ENCODE peak calls at places on chromosomes 3 and 15, in six cellular contexts. One of them, this sample, is unnamed. For H3K4me1, the result is how much of the 10 kb centered on the place peaks cover.

GRCh38 chr3:72237679-72238320 is 452.9 kb upstream of the PROK2 start:
- DNase-seq in heart right ventricle: no peak
- DNase-seq in GM23338: no peak
- DNase-seq in endodermal cell: peak
- DNase-seq in GM23248: peak
- DNase-seq in tibial nerve: no peak
- DNase-seq in this sample: no peak

GRCh38 chr15:37880835-37881153 is 53.6 kb upstream of the TMCO5A start:
- DNase-seq in heart right ventricle: no peak
- DNase-seq in GM23338: no peak
- DNase-seq in endodermal cell: no peak
- DNase-seq in GM23248: no peak
- DNase-seq in tibial nerve: no peak
- DNase-seq in this sample: no peak

GRCh38 chr3:190130700-190131099 is 10.0 kb upstream of the P3H2 start:
- DNase-seq in heart right ventricle: no peak
- DNase-seq in GM23338: no peak
- DNase-seq in endodermal cell: no peak
- DNase-seq in GM23248: peak
- DNase-seq in tibial nerve: no peak
- DNase-seq in this sample: no peak

GRCh38 chr3:141561426-141562034 is 74.7 kb downstream of the RASA2 start:
- DNase-seq in heart right ventricle: no peak
- DNase-seq in GM23338: peak
- DNase-seq in endodermal cell: peak
- DNase-seq in GM23248: peak
- DNase-seq in tibial nerve: no peak
- DNase-seq in this sample: no peak

GRCh38 chr3:132803889-132804288 is 81.7 kb upstream of the NPHP3 start:
- DNase-seq in heart right ventricle: no peak
- DNase-seq in GM23338: peak
- DNase-seq in endodermal cell: peak
- DNase-seq in GM23248: no peak
- DNase-seq in tibial nerve: no peak
- DNase-seq in this sample: no peak

GRCh38 chr3:102415553-102415952 is 19.3 kb upstream of the ZPLD1 start:
- DNase-seq in heart right ventricle: no peak
- DNase-seq in GM23338: no peak
- DNase-seq in endodermal cell: no peak
- DNase-seq in GM23248: peak
- DNase-seq in tibial nerve: no peak
- DNase-seq in this sample: no peak

GRCh38 chr3:8945890-8946590 is 17.2 kb downstream of the RAD18 start:
- DNase-seq in heart right ventricle: no peak
- DNase-seq in GM23338: no peak
- DNase-seq in endodermal cell: no peak
- DNase-seq in GM23248: no peak
- DNase-seq in tibial nerve: no peak
- DNase-seq in this sample: no peak

GRCh38 chr15:51888593-51889195 is 59.2 kb downstream of the TMOD3 start:
- DNase-seq in heart right ventricle: no peak
- DNase-seq in GM23338: peak
- DNase-seq in endodermal cell: no peak
- DNase-seq in GM23248: peak
- DNase-seq in tibial nerve: no peak
- DNase-seq in this sample: no peak

GRCh38 chr15:95944193-95944592 is 386.3 kb upstream of the NR2F2 start:
- DNase-seq in heart right ventricle: no peak
- DNase-seq in GM23338: no peak
- DNase-seq in endodermal cell: no peak
- DNase-seq in GM23248: no peak
- DNase-seq in tibial nerve: no peak
- DNase-seq in this sample: no peak

GRCh38 chr3:42264399-42265058 is 1.5 kb downstream of the CCK start:
- DNase-seq in heart right ventricle: no peak
- DNase-seq in GM23338: peak
- DNase-seq in endodermal cell: peak
- DNase-seq in GM23248: peak
- DNase-seq in tibial nerve: no peak
- DNase-seq in this sample: peak

GRCh38 chr3:30437172-30437571 is 169.2 kb upstream of the TGFBR2 start:
- DNase-seq in heart right ventricle: no peak
- DNase-seq in GM23338: peak
- DNase-seq in endodermal cell: peak
- DNase-seq in GM23248: peak
- DNase-seq in tibial nerve: peak
- DNase-seq in this sample: no peak

GRCh38 chr3:102544741-102545140 is 109.9 kb downstream of the ZPLD1 start:
- DNase-seq in heart right ventricle: no peak
- DNase-seq in GM23338: no peak
- DNase-seq in endodermal cell: no peak
- DNase-seq in GM23248: no peak
- DNase-seq in tibial nerve: no peak
- DNase-seq in this sample: no peak

GRCh38 chr15:85623648-85624047 is 171.1 kb downstream of the KLHL25 start:
- DNase-seq in heart right ventricle: no peak
- DNase-seq in GM23338: no peak
- DNase-seq in endodermal cell: no peak
- DNase-seq in GM23248: peak
- DNase-seq in tibial nerve: no peak
- DNase-seq in this sample: no peak
- H3K4me1 ChIP-seq in heart right ventricle: half or more
- H3K4me1 ChIP-seq in GM23338: under half
- H3K4me1 ChIP-seq in endodermal cell: under half
- H3K4me1 ChIP-seq in GM23248: half or more
- H3K4me1 ChIP-seq in tibial nerve: under half
- H3K4me1 ChIP-seq in this sample: half or more

GRCh38 chr3:171948674-171949073 is 90.7 kb upstream of the FNDC3B start:
- DNase-seq in heart right ventricle: no peak
- DNase-seq in GM23338: no peak
- DNase-seq in endodermal cell: no peak
- DNase-seq in GM23248: peak
- DNase-seq in tibial nerve: no peak
- DNase-seq in this sample: no peak
- H3K4me1 ChIP-seq in heart right ventricle: under half
- H3K4me1 ChIP-seq in GM23338: under half
- H3K4me1 ChIP-seq in endodermal cell: under half
- H3K4me1 ChIP-seq in GM23248: under half
- H3K4me1 ChIP-seq in tibial nerve: under half
- H3K4me1 ChIP-seq in this sample: under half

GRCh38 chr15:69754313-69754712 is 301.7 kb downstream of the RPLP1 start:
- DNase-seq in heart right ventricle: no peak
- DNase-seq in GM23338: no peak
- DNase-seq in endodermal cell: no peak
- DNase-seq in GM23248: no peak
- DNase-seq in tibial nerve: no peak
- DNase-seq in this sample: no peak
- H3K4me1 ChIP-seq in heart right ventricle: under half
- H3K4me1 ChIP-seq in GM23338: under half
- H3K4me1 ChIP-seq in endodermal cell: under half
- H3K4me1 ChIP-seq in GM23248: under half
- H3K4me1 ChIP-seq in tibial nerve: under half
- H3K4me1 ChIP-seq in this sample: under half

DNA sequence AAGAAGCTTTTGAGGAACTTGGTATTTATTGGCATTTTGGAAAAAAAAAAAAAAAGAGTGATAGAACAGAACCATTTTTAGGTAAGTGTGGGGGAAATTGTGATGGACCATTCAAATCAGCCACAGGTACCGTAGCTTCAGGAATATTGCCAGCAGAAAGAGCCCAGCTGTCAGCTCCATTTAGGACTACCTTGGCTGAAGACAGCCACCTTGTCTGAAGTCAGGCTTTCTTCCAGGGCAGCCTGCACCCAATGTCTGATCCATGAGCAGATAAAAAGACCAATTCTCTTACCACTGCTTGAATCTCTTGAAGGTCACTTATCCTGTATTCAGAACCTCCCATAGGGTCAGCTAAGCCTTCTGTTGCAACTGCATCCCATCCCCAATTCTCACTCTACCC is 37.6 kb downstream of the SLCO3A1 start:
- DNase-seq in heart right ventricle: no peak
- DNase-seq in GM23338: no peak
- DNase-seq in endodermal cell: no peak
- DNase-seq in GM23248: no peak
- DNase-seq in tibial nerve: no peak
- DNase-seq in this sample: no peak
- H3K4me1 ChIP-seq in heart right ventricle: half or more
- H3K4me1 ChIP-seq in GM23338: under half
- H3K4me1 ChIP-seq in endodermal cell: under half
- H3K4me1 ChIP-seq in GM23248: under half
- H3K4me1 ChIP-seq in tibial nerve: under half
- H3K4me1 ChIP-seq in this sample: half or more

GRCh38 chr15:35208353-35208752 is 123.3 kb upstream of the NANOGP8 start:
- DNase-seq in heart right ventricle: no peak
- DNase-seq in GM23338: peak
- DNase-seq in endodermal cell: no peak
- DNase-seq in GM23248: no peak
- DNase-seq in tibial nerve: no peak
- DNase-seq in this sample: no peak

GRCh38 chr15:35206060-35206675 is 121.1 kb upstream of the NANOGP8 start:
- DNase-seq in heart right ventricle: no peak
- DNase-seq in GM23338: peak
- DNase-seq in endodermal cell: no peak
- DNase-seq in GM23248: no peak
- DNase-seq in tibial nerve: no peak
- DNase-seq in this sample: no peak

GRCh38 chr15:35211240-35211952 is 126.3 kb upstream of the NANOGP8 start:
- DNase-seq in heart right ventricle: no peak
- DNase-seq in GM23338: no peak
- DNase-seq in endodermal cell: no peak
- DNase-seq in GM23248: no peak
- DNase-seq in tibial nerve: no peak
- DNase-seq in this sample: no peak

GRCh38 chr15:35210370-35210769 is 125.3 kb upstream of the NANOGP8 start:
- DNase-seq in heart right ventricle: no peak
- DNase-seq in GM23338: no peak
- DNase-seq in endodermal cell: no peak
- DNase-seq in GM23248: no peak
- DNase-seq in tibial nerve: no peak
- DNase-seq in this sample: no peak

GRCh38 chr15:35209838-35210237 is 124.7 kb upstream of the NANOGP8 start:
- DNase-seq in heart right ventricle: no peak
- DNase-seq in GM23338: no peak
- DNase-seq in endodermal cell: no peak
- DNase-seq in GM23248: no peak
- DNase-seq in tibial nerve: no peak
- DNase-seq in this sample: no peak
- H3K4me1 ChIP-seq in heart right ventricle: under half
- H3K4me1 ChIP-seq in GM23338: under half
- H3K4me1 ChIP-seq in endodermal cell: under half
- H3K4me1 ChIP-seq in GM23248: under half
- H3K4me1 ChIP-seq in tibial nerve: under half
- H3K4me1 ChIP-seq in this sample: under half

GRCh38 chr3:2656806-2657205 is 453.4 kb downstream of the IL5RA start:
- DNase-seq in heart right ventricle: no peak
- DNase-seq in GM23338: no peak
- DNase-seq in endodermal cell: no peak
- DNase-seq in GM23248: no peak
- DNase-seq in tibial nerve: no peak
- DNase-seq in this sample: no peak
- H3K4me1 ChIP-seq in heart right ventricle: under half
- H3K4me1 ChIP-seq in GM23338: under half
- H3K4me1 ChIP-seq in endodermal cell: under half
- H3K4me1 ChIP-seq in GM23248: under half
- H3K4me1 ChIP-seq in tibial nerve: under half
- H3K4me1 ChIP-seq in this sample: under half

DNA sequence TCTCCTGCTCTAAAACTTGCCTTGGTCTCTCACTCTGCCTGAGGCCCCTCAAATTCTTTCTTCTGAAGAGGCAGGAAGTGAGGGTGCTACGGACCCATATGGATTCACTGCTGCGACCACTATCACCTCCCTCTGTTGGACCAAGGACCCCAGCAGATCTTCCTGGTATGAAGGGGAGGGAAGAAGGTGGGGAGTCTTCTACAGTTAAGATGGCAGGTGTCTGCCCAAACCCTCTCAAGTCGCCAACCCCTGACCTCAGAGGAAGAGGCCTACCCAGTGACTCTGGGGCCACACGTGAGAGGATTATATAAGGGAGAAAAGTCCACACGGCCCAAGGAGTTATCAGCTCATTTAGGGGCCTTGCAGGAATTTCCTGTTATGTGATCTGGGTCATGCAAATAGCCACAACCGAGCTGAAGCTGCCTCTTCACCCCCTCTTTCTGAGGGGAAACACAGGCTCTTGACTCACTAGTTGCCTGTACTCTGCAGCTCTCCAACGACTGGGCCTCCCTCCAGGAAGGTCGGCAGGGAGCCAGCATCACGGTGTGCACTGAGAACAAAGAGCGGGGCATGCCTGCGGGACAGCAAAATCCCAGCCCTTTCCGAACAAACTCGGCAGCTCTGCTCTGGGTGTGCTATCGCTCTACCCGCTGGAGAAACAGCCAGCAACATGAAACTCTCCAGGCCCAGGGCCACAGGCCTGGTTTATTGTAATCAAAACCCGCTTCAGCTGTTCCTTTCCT is 116.0 kb downstream of the XXYLT1 start:
- DNase-seq in heart right ventricle: peak
- DNase-seq in GM23338: peak
- DNase-seq in endodermal cell: peak
- DNase-seq in GM23248: peak
- DNase-seq in tibial nerve: peak
- DNase-seq in this sample: peak
- H3K4me1 ChIP-seq in heart right ventricle: half or more
- H3K4me1 ChIP-seq in GM23338: half or more
- H3K4me1 ChIP-seq in endodermal cell: under half
- H3K4me1 ChIP-seq in GM23248: under half
- H3K4me1 ChIP-seq in tibial nerve: under half
- H3K4me1 ChIP-seq in this sample: half or more

GRCh38 chr15:49084285-49084570 is 38.0 kb upstream of the SECISBP2L start:
- DNase-seq in heart right ventricle: no peak
- DNase-seq in GM23338: no peak
- DNase-seq in endodermal cell: no peak
- DNase-seq in GM23248: no peak
- DNase-seq in tibial nerve: no peak
- DNase-seq in this sample: no peak
- H3K4me1 ChIP-seq in heart right ventricle: under half
- H3K4me1 ChIP-seq in GM23338: under half
- H3K4me1 ChIP-seq in endodermal cell: under half
- H3K4me1 ChIP-seq in GM23248: under half
- H3K4me1 ChIP-seq in tibial nerve: under half
- H3K4me1 ChIP-seq in this sample: under half